ENCODE peak calls at places on chromosomes 3 and 15, in seven cellular contexts. O is H9, U is neuronal stem cell, Z is mesendoderm, L is trophoblast cell, X is H1, W is mesenchymal stem cell. V is an unnamed sample.

GRCh38 chr3:58586776-58587192 is 9.6 kb upstream of the FAM107A start:
- DNase-seq in U (no peak), L (no peak), W (no peak), X (peak; percentile 84), O (peak; percentile 85), Z (peak; percentile 62), V (no peak)

GRCh38 chr3:37691213-37691830 is 170.4 kb upstream of the CTDSPL start:
- DNase-seq in W (no peak), L (no peak), Z (no peak), X (no peak), O (no peak), U (no peak), V (no peak)

GRCh38 chr15:74402873-74403589 is 30.7 kb downstream of the SEMA7A start:
- DNase-seq in X (no peak), O (no peak), Z (no peak), L (no peak), U (no peak), W (no peak), V (no peak)

GRCh38 chr3:140176526-140176925 is 241.5 kb downstream of the CLSTN2 start:
- DNase-seq in W (no peak), U (no peak), X (no peak), Z (no peak), L (no peak), O (no peak), V (no peak)

GRCh38 chr15:58666957-58667356 is 82.5 kb downstream of the ADAM10 start:
- DNase-seq in X (no peak), L (peak; percentile 48), O (no peak), Z (no peak), U (no peak), W (peak; percentile 64), V (peak; percentile 62)

GRCh38 chr15:89812126-89812846 is 2.4 kb downstream of the ANPEP start:
- DNase-seq in O (no peak), X (no peak), U (no peak), L (peak; percentile 9), W (no peak), Z (no peak), V (no peak)

GRCh38 chr3:103295974-103296570 is 861.3 kb downstream of the ZPLD1 start:
- DNase-seq in W (peak; percentile 15), O (no peak), X (no peak), Z (peak; percentile 22), L (peak; percentile 57), U (no peak), V (peak; percentile 33)

GRCh38 chr3:164450276-164450905 is 627.9 kb downstream of the SI start:
- DNase-seq in U (no peak), W (no peak), O (no peak), L (peak; percentile 38), X (no peak), Z (no peak), V (no peak)

GRCh38 chr3:108524547-108524946 is 14.2 kb upstream of the MYH15 start:
- DNase-seq in Z (no peak), O (no peak), U (no peak), L (peak; percentile 9), X (no peak), W (peak; percentile 78), V (peak; percentile 10)

GRCh38 chr3:93989241-93989640 is 9.3 kb downstream of the ARL13B start:
- DNase-seq in U (no peak), W (no peak), L (no peak), X (no peak), Z (peak; percentile 31), O (no peak), V (no peak)

GRCh38 chr15:59999558-60000112 is 4.5 kb upstream of the FOXB1 start:
- DNase-seq in L (no peak), U (no peak), X (peak; percentile 54), Z (no peak), W (no peak), O (no peak), V (no peak)

GRCh38 chr3:14875411-14876175 is 56.8 kb downstream of the FGD5 start:
- DNase-seq in L (no peak), X (no peak), W (no peak), U (no peak), Z (no peak), O (no peak), V (no peak)

GRCh38 chr3:52633786-52634185 is 51.9 kb downstream of the PBRM1 start:
- DNase-seq in L (no peak), Z (no peak), W (no peak), O (no peak), U (no peak), X (no peak), V (peak; percentile 56)

GRCh38 chr3:39721076-39721475 is 88.3 kb upstream of the MYRIP start:
- DNase-seq in L (peak; percentile 59), O (no peak), X (no peak), Z (peak; percentile 14), U (no peak), W (no peak), V (no peak)

GRCh38 chr15:40464595-40465185 is 6.1 kb upstream of the CHST14 start:
- DNase-seq in Z (no peak), X (no peak), O (no peak), W (no peak), U (no peak), L (no peak), V (no peak)

GRCh38 chr3:178320481-178321352 is 215.5 kb upstream of the KCNMB2 start:
- DNase-seq in L (peak; percentile 77), O (no peak), Z (no peak), X (no peak), W (peak; percentile 59), U (no peak), V (peak; percentile 83)

GRCh38 chr3:29697989-29698388 is 417.1 kb downstream of the RBMS3 start:
- DNase-seq in L (no peak), W (peak; percentile 63), O (no peak), Z (no peak), U (no peak), X (no peak), V (peak; percentile 58)

GRCh38 chr3:173745952-173746682 is 348.6 kb downstream of the NLGN1 start:
- DNase-seq in U (no peak), L (peak; percentile 77), O (no peak), X (no peak), Z (peak; percentile 45), W (peak; percentile 73), V (peak; percentile 56)

GRCh38 chr3:82093641-82094040 is 332.2 kb upstream of the GBE1 start:
- DNase-seq in U (no peak), O (no peak), W (no peak), Z (no peak), L (no peak), X (no peak), V (no peak)

GRCh38 chr3:159586587-159587202 is 401.9 kb upstream of the IL12A start:
- DNase-seq in U (peak; percentile 45), W (peak; percentile 28), X (peak; percentile 68), O (peak; percentile 73), Z (peak; percentile 89), L (peak; percentile 24), V (peak; percentile 63)

GRCh38 chr3:97952280-97952679 is 20.0 kb downstream of the RIOX2 start:
- DNase-seq in X (no peak), O (no peak), Z (no peak), W (peak; percentile 92), U (no peak), L (peak; percentile 85), V (peak; percentile 74)

GRCh38 chr3:97954193-97954827 is 17.9 kb downstream of the RIOX2 start:
- DNase-seq in Z (no peak), L (peak; percentile 51), U (no peak), X (no peak), W (no peak), O (no peak), V (no peak)

GRCh38 chr3:97949743-97950142 is 22.5 kb downstream of the RIOX2 start:
- DNase-seq in W (no peak), U (no peak), X (no peak), O (no peak), L (no peak), Z (no peak), V (no peak)

GRCh38 chr3:97950360-97950759 is 21.9 kb downstream of the RIOX2 start:
- DNase-seq in U (no peak), O (no peak), X (no peak), W (no peak), L (no peak), Z (no peak), V (no peak)

GRCh38 chr3:97952872-97953271 is 19.4 kb downstream of the RIOX2 start:
- DNase-seq in Z (no peak), X (no peak), W (no peak), U (no peak), O (no peak), L (peak; percentile 97), V (no peak)
- H3K18ac ChIP-seq in Z (no peak overlapping the region), X (no peak overlapping the region), W (peak overlapping the region; percentile 47), U (no peak overlapping the region), O (no peak overlapping the region), L (peak overlapping the region; percentile 61), V (no peak overlapping the region)

GRCh38 chr3:7289113-7289512 is 428.2 kb downstream of the GRM7 start:
- DNase-seq in U (no peak), O (no peak), W (no peak), X (no peak), L (no peak), Z (no peak), V (no peak)
- H3K18ac ChIP-seq in U (no peak overlapping the region), O (no peak overlapping the region), W (no peak overlapping the region), X (no peak overlapping the region), L (no peak overlapping the region), Z (no peak overlapping the region), V (no peak overlapping the region)

DNA sequence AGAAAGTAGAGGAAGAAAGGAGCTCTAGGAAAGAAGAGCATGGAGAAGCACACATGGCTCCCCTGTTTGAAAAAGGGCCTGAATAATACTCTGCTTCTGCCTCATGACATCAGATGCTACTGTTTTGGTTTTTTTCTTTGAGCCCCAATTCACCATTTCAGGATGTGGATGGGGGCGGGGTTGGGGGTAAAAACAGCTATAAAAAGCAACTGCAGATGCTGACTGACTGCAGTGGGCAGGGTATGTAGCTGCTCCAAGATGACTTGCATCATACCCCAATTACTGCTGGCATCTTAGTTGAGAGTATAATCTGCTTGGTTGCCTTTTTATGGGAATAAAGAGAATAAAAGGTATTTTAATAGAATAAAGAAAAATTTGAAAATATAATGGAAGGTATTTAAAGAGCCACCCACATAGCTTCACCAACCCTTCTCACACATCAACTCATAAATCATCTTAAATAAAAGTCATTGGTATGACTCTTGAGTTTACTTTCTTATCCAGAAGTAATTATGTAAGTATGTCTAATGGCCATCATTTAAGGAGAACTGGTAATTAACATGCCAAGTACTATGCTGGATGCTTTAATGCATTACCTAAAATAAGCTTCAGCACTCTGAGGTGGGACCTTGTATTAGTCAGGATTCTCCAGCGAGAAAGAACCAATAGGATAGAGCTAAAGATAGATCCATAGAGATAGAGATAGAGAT is 36.4 kb upstream of the TMEM45A start:
- DNase-seq in U (no peak), W (no peak), X (no peak), Z (no peak), L (no peak), O (no peak), V (no peak)
- H3K18ac ChIP-seq in U (no peak overlapping the region), W (no peak overlapping the region), X (no peak overlapping the region), Z (no peak overlapping the region), L (no peak overlapping the region), O (no peak overlapping the region), V (no peak overlapping the region)

DNA sequence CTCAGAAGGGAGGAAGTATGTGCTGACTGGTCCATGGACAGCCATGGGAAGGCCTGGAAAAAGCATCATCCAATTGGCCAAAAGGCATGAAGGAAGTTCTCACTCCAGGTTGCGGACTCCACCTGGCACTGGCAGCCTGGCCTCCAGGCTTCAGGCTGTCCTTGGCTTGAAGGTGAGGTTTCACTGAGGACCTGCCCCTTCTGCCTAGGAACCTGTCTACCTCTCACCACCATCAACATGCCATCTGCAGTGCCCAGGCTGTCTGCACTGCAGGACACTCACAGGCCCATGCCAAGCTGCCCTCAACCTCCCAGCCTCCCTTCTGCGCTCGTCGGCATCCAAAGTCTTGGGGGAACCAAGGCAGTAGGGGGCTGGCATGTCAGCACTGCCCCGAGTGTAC is 51.1 kb downstream of the CEP70 start:
- DNase-seq in U (no peak), W (no peak), Z (no peak), L (no peak), X (no peak), O (no peak), V (no peak)
- H3K18ac ChIP-seq in U (no peak overlapping the region), W (no peak overlapping the region), Z (no peak overlapping the region), L (no peak overlapping the region), X (no peak overlapping the region), O (no peak overlapping the region), V (no peak overlapping the region)

V was measured in IMR-90.